ENCODE peak calls at places on chromosome 9, in nine cellular contexts. O, U, Z, R, K, I, F, G and X are unnamed samples.

GRCh38 chr9:88652876-88653275 is 117.9 kb downstream of the NXNL2 start:
- DNase-seq in O (no peak), U (no peak), Z (peak), R (no peak), K (no peak), I (no peak), F (no peak), G (no peak), X (no peak)

GRCh38 chr9:85899388-85899787 is 41.6 kb upstream of the NAA35 start:
- DNase-seq in O (no peak), U (no peak), Z (no peak), R (no peak), K (no peak), I (no peak), F (no peak), G (no peak), X (no peak)

GRCh38 chr9:14207352-14207995 is 106.5 kb downstream of the NFIB start:
- DNase-seq in O (no peak), U (no peak), Z (no peak), R (no peak), K (no peak), I (peak), F (no peak), G (no peak), X (no peak)

GRCh38 chr9:75090579-75090978 is 2.3 kb downstream of the OSTF1 start:
- DNase-seq in O (no peak), U (no peak), Z (no peak), R (no peak), K (no peak), I (no peak), F (no peak), G (no peak), X (no peak)

GRCh38 chr9:124291801-124292396 is 34.1 kb downstream of the NEK6 start:
- DNase-seq in O (no peak), U (no peak), Z (no peak), R (peak), K (no peak), I (no peak), F (no peak), G (no peak), X (peak)

GRCh38 chr9:20580673-20581072 is 41.6 kb downstream of the MLLT3 start:
- DNase-seq in O (no peak), U (no peak), Z (no peak), R (no peak), K (no peak), I (no peak), F (no peak), G (no peak), X (no peak)

GRCh38 chr9:110578896-110579752 is at the start of gene SVEP1:
- DNase-seq in O (peak), U (no peak), Z (no peak), R (peak), K (no peak), I (peak), F (no peak), G (peak), X (no peak)

GRCh38 chr9:16236326-16236725 is 634.1 kb downstream of the BNC2 start:
- DNase-seq in O (no peak), U (no peak), Z (no peak), R (no peak), K (no peak), I (no peak), F (no peak), G (no peak), X (no peak)

GRCh38 chr9:19049872-19050636 is 827 bp downstream of the RRAGA start:
- DNase-seq in O (no peak), U (no peak), Z (no peak), R (peak), K (no peak), I (peak), F (no peak), G (no peak), X (no peak)